ENCODE peak calls at places on chromosomes 11 and 22, in nine cellular contexts. F, X, Y, Q, V, A, D, J and L are unnamed samples.

GRCh38 chr11:65288706-65289536 is 25.7 kb upstream of the CDC42EP2 start:
- DNase-seq in F (no peak), X (peak; percentile 61), Y (no peak), Q (no peak), V (peak; percentile 76), A (no peak), D (peak; percentile 49), J (no peak), L (no peak)

GRCh38 chr11:66235141-66235540 is 33.3 kb upstream of the RAB1B start:
- DNase-seq in F (no peak), X (no peak), Y (no peak), Q (no peak), V (no peak), A (no peak), D (no peak), J (no peak), L (no peak)

GRCh38 chr22:37187552-37187890 is 526 bp downstream of the C1QTNF6 start:
- DNase-seq in F (no peak), X (peak; percentile 85), Y (no peak), Q (no peak), V (no peak), A (no peak), D (peak; percentile 72), J (no peak), L (peak; percentile 40)

GRCh38 chr11:2578934-2579280 is 120.9 kb downstream of the KCNQ1OT1 start:
- DNase-seq in F (no peak), X (no peak), Y (no peak), Q (peak; percentile 7), V (no peak), A (no peak), D (no peak), J (no peak), L (no peak)

GRCh38 chr22:30636226-30637077 is 871 bp downstream of the SLC35E4 start:
- DNase-seq in F (no peak), X (peak; percentile 24), Y (no peak), Q (peak; percentile 25), V (peak; percentile 29), A (no peak), D (peak; percentile 29), J (no peak), L (no peak)

GRCh38 chr11:34997872-34998548 is 81.6 kb downstream of the PDHX start:
- DNase-seq in F (no peak), X (peak; percentile 41), Y (no peak), Q (no peak), V (no peak), A (no peak), D (peak; percentile 37), J (no peak), L (peak; percentile 47)

GRCh38 chr11:8956860-8957259 is 7.4 kb downstream of the TMEM9B start:
- DNase-seq in F (no peak), X (no peak), Y (no peak), Q (no peak), V (no peak), A (no peak), D (no peak), J (no peak), L (no peak)

GRCh38 chr22:29309332-29310064 is 3.0 kb downstream of the GAS2L1 start:
- DNase-seq in F (no peak), X (no peak), Y (no peak), Q (no peak), V (peak; percentile 74), A (no peak), D (no peak), J (no peak), L (peak; percentile 87)

GRCh38 chr22:43726296-43726695 is 85.8 kb downstream of the EFCAB6 start:
- DNase-seq in F (no peak), X (no peak), Y (no peak), Q (no peak), V (no peak), A (no peak), D (no peak), J (no peak), L (no peak)

GRCh38 chr11:13334068-13334785 is 56.6 kb downstream of the BMAL1 start:
- DNase-seq in F (no peak), X (no peak), Y (no peak), Q (no peak), V (no peak), A (no peak), D (no peak), J (no peak), L (no peak)

GRCh38 chr22:46052331-46052771 is 75.4 kb upstream of the WNT7B start:
- DNase-seq in F (no peak), X (peak; percentile 59), Y (no peak), Q (peak; percentile 3), V (peak; percentile 23), A (no peak), D (peak; percentile 43), J (no peak), L (no peak)

GRCh38 chr22:36594569-36594968 is 65.6 kb upstream of the EIF3D start:
- DNase-seq in F (no peak), X (no peak), Y (no peak), Q (no peak), V (no peak), A (no peak), D (no peak), J (no peak), L (no peak)

GRCh38 chr11:44096360-44097188 is 1.1 kb downstream of the EXT2 start:
- DNase-seq in F (no peak), X (peak; percentile 61), Y (no peak), Q (no peak), V (no peak), A (no peak), D (peak; percentile 65), J (no peak), L (no peak)

GRCh38 chr22:37623075-37624016 is 14.7 kb downstream of the GGA1 start:
- DNase-seq in F (no peak), X (peak; percentile 66), Y (no peak), Q (peak; percentile 88), V (peak; percentile 66), A (peak; percentile 61), D (peak; percentile 54), J (no peak), L (no peak)

GRCh38 chr11:110095554-110095953 is 2.4 kb downstream of the ZC3H12C start:
- DNase-seq in F (peak; percentile 8), X (no peak), Y (no peak), Q (no peak), V (no peak), A (no peak), D (no peak), J (no peak), L (no peak)

GRCh38 chr22:41976070-41976901 is 7.0 kb downstream of the SEPTIN3 start:
- DNase-seq in F (no peak), X (no peak), Y (peak; percentile 34), Q (peak; percentile 45), V (peak; percentile 31), A (no peak), D (no peak), J (peak; percentile 71), L (no peak)

GRCh38 chr11:46560300-46561025 is 33.4 kb downstream of the AMBRA1 start:
- DNase-seq in F (no peak), X (peak; percentile 40), Y (no peak), Q (no peak), V (no peak), A (no peak), D (peak; percentile 45), J (no peak), L (peak; percentile 38)

GRCh38 chr22:37197451-37198289 is 9.6 kb upstream of the C1QTNF6 start:
- DNase-seq in F (peak; percentile 92), X (peak; percentile 82), Y (no peak), Q (no peak), V (no peak), A (no peak), D (peak; percentile 76), J (no peak), L (peak; percentile 88)

GRCh38 chr22:43948836-43949235 is 6.4 kb upstream of the SAMM50 start:
- DNase-seq in F (no peak), X (no peak), Y (no peak), Q (no peak), V (no peak), A (no peak), D (no peak), J (no peak), L (no peak)

GRCh38 chr22:19798825-19799224 is 38.2 kb downstream of the TBX1 start:
- DNase-seq in F (no peak), X (no peak), Y (no peak), Q (no peak), V (no peak), A (no peak), D (no peak), J (no peak), L (no peak)

GRCh38 chr22:35883028-35883620 is 145.5 kb downstream of the RBFOX2 start:
- DNase-seq in F (peak; percentile 31), X (peak; percentile 65), Y (no peak), Q (no peak), V (no peak), A (no peak), D (peak; percentile 62), J (no peak), L (peak; percentile 50)

GRCh38 chr11:77038825-77039326 is 4.7 kb downstream of the B3GNT6 start:
- DNase-seq in F (no peak), X (no peak), Y (no peak), Q (no peak), V (no peak), A (no peak), D (no peak), J (no peak), L (no peak)

GRCh38 chr11:121119444-121119843 is 18.4 kb downstream of the TECTA start:
- DNase-seq in F (no peak), X (no peak), Y (no peak), Q (no peak), V (no peak), A (no peak), D (no peak), J (no peak), L (no peak)

GRCh38 chr11:108144615-108145014 is 23.2 kb downstream of the ACAT1 start:
- DNase-seq in F (no peak), X (no peak), Y (no peak), Q (no peak), V (no peak), A (no peak), D (no peak), J (no peak), L (no peak)

GRCh38 chr22:25702046-25702445 is 39.9 kb upstream of the MYO18B start:
- DNase-seq in F (no peak), X (peak; percentile 36), Y (no peak), Q (no peak), V (no peak), A (no peak), D (peak; percentile 21), J (no peak), L (peak; percentile 4)

GRCh38 chr11:75319035-75319877 is 32.2 kb downstream of the ARRB1 start:
- DNase-seq in F (no peak), X (peak; percentile 55), Y (no peak), Q (no peak), V (no peak), A (no peak), D (peak; percentile 44), J (no peak), L (peak; percentile 48)